ENCODE peak calls at places on chromosomes 6 and 20, in six cellular contexts. One of them, this sample, is unnamed.

GRCh38 chr20:63529861-63530787 is 7.1 kb downstream of the PTK6 start:
- DNase-seq in sigmoid colon: no peak
- DNase-seq in transverse colon: no peak
- DNase-seq in H1: no peak
- DNase-seq in stomach: no peak
- DNase-seq in GM12878: no peak
- DNase-seq in this sample: no peak

GRCh38 chr6:34514593-34515472 is 41.3 kb downstream of the SPDEF start:
- DNase-seq in stomach: no peak
- DNase-seq in GM12878: no peak
- DNase-seq in H1: no peak
- DNase-seq in sigmoid colon: peak; percentile 56
- DNase-seq in transverse colon: no peak
- DNase-seq in this sample: peak; percentile 74

GRCh38 chr6:148869589-148869988 is 122.8 kb downstream of the UST start:
- DNase-seq in transverse colon: no peak
- DNase-seq in H1: no peak
- DNase-seq in stomach: no peak
- DNase-seq in GM12878: no peak
- DNase-seq in sigmoid colon: no peak
- DNase-seq in this sample: no peak

GRCh38 chr6:34238507-34239239 is 2.0 kb downstream of the HMGA1 start:
- DNase-seq in stomach: no peak
- DNase-seq in sigmoid colon: peak; percentile 56
- DNase-seq in H1: no peak
- DNase-seq in transverse colon: no peak
- DNase-seq in GM12878: no peak
- DNase-seq in this sample: peak; percentile 63

GRCh38 chr20:10603971-10604864 is 69.6 kb downstream of the JAG1 start:
- DNase-seq in sigmoid colon: peak; percentile 87
- DNase-seq in H1: no peak
- DNase-seq in stomach: no peak
- DNase-seq in GM12878: no peak
- DNase-seq in transverse colon: peak; percentile 20
- DNase-seq in this sample: no peak

GRCh38 chr20:4726710-4727391 is 5.1 kb downstream of the PRND start:
- DNase-seq in sigmoid colon: no peak
- DNase-seq in H1: no peak
- DNase-seq in transverse colon: peak; percentile 20
- DNase-seq in stomach: no peak
- DNase-seq in GM12878: peak; percentile 24
- DNase-seq in this sample: no peak

GRCh38 chr20:49698477-49698876 is 15.2 kb downstream of the B4GALT5 start:
- DNase-seq in stomach: no peak
- DNase-seq in sigmoid colon: no peak
- DNase-seq in transverse colon: no peak
- DNase-seq in H1: no peak
- DNase-seq in GM12878: no peak
- DNase-seq in this sample: no peak

GRCh38 chr6:121382467-121383121 is 48.3 kb upstream of the TBC1D32 start:
- DNase-seq in stomach: no peak
- DNase-seq in GM12878: no peak
- DNase-seq in transverse colon: peak; percentile 87
- DNase-seq in sigmoid colon: no peak
- DNase-seq in H1: no peak
- DNase-seq in this sample: no peak

GRCh38 chr6:149032318-149032598 is 285.3 kb upstream of the TAB2 start:
- DNase-seq in stomach: no peak
- DNase-seq in H1: no peak
- DNase-seq in GM12878: no peak
- DNase-seq in sigmoid colon: no peak
- DNase-seq in transverse colon: no peak
- DNase-seq in this sample: no peak

GRCh38 chr20:52622086-52622485 is 350.1 kb upstream of the TSHZ2 start:
- DNase-seq in sigmoid colon: no peak
- DNase-seq in H1: no peak
- DNase-seq in transverse colon: no peak
- DNase-seq in stomach: no peak
- DNase-seq in GM12878: no peak
- DNase-seq in this sample: no peak

GRCh38 chr20:48155231-48155630 is 369.9 kb upstream of the SULF2 start:
- DNase-seq in H1: no peak
- DNase-seq in stomach: no peak
- DNase-seq in GM12878: no peak
- DNase-seq in transverse colon: no peak
- DNase-seq in sigmoid colon: no peak
- DNase-seq in this sample: no peak

GRCh38 chr20:57564180-57564802 is 3.4 kb downstream of the PCK1 start:
- DNase-seq in H1: no peak
- DNase-seq in transverse colon: peak; percentile 52
- DNase-seq in stomach: no peak
- DNase-seq in GM12878: no peak
- DNase-seq in sigmoid colon: no peak
- DNase-seq in this sample: no peak

GRCh38 chr6:139569561-139569960 is 195.1 kb upstream of the CITED2 start:
- DNase-seq in H1: no peak
- DNase-seq in stomach: no peak
- DNase-seq in transverse colon: no peak
- DNase-seq in sigmoid colon: no peak
- DNase-seq in GM12878: no peak
- DNase-seq in this sample: no peak

GRCh38 chr20:3612795-3613560 is 50.2 kb downstream of the GFRA4 start:
- DNase-seq in stomach: no peak
- DNase-seq in transverse colon: no peak
- DNase-seq in H1: no peak
- DNase-seq in GM12878: no peak
- DNase-seq in sigmoid colon: no peak
- DNase-seq in this sample: no peak

GRCh38 chr6:167565884-167566491 is 241.1 kb downstream of the TTLL2 start:
- DNase-seq in sigmoid colon: peak; percentile 64
- DNase-seq in GM12878: no peak
- DNase-seq in stomach: no peak
- DNase-seq in H1: no peak
- DNase-seq in transverse colon: no peak
- DNase-seq in this sample: no peak

GRCh38 chr6:7785243-7785941 is 59.5 kb downstream of the BMP6 start:
- DNase-seq in H1: no peak
- DNase-seq in GM12878: no peak
- DNase-seq in transverse colon: no peak
- DNase-seq in sigmoid colon: no peak
- DNase-seq in stomach: no peak
- DNase-seq in this sample: no peak
- TF ChIP-seq POLR2AphosphoS5 in H1: no peak
- TF ChIP-seq POLR2AphosphoS5 in GM12878: no peak
- TF ChIP-seq POLR2AphosphoS5 in transverse colon: peak; percentile 58
- TF ChIP-seq POLR2AphosphoS5 in sigmoid colon: peak; percentile 43
- TF ChIP-seq POLR2AphosphoS5 in stomach: peak; percentile 44
- TF ChIP-seq POLR2AphosphoS5 in this sample: no peak

GRCh38 chr6:14786008-14786407 is 459.9 kb upstream of the JARID2 start:
- DNase-seq in sigmoid colon: no peak
- DNase-seq in H1: no peak
- DNase-seq in stomach: no peak
- DNase-seq in transverse colon: no peak
- DNase-seq in GM12878: no peak
- DNase-seq in this sample: no peak

GRCh38 chr6:14787677-14788076 is 458.2 kb upstream of the JARID2 start:
- DNase-seq in stomach: no peak
- DNase-seq in H1: no peak
- DNase-seq in sigmoid colon: no peak
- DNase-seq in GM12878: no peak
- DNase-seq in transverse colon: no peak
- DNase-seq in this sample: no peak

GRCh38 chr6:14786455-14786854 is 459.4 kb upstream of the JARID2 start:
- DNase-seq in sigmoid colon: no peak
- DNase-seq in transverse colon: no peak
- DNase-seq in H1: no peak
- DNase-seq in GM12878: no peak
- DNase-seq in stomach: no peak
- DNase-seq in this sample: no peak

GRCh38 chr6:14784596-14785360 is 461.1 kb upstream of the JARID2 start:
- DNase-seq in GM12878: no peak
- DNase-seq in H1: peak; percentile 90
- DNase-seq in sigmoid colon: no peak
- DNase-seq in stomach: no peak
- DNase-seq in transverse colon: no peak
- DNase-seq in this sample: no peak

GRCh38 chr6:14787274-14787673 is 458.6 kb upstream of the JARID2 start:
- DNase-seq in sigmoid colon: no peak
- DNase-seq in GM12878: no peak
- DNase-seq in stomach: no peak
- DNase-seq in H1: no peak
- DNase-seq in transverse colon: no peak
- DNase-seq in this sample: no peak
- H3K4me1 ChIP-seq in sigmoid colon: peaks cover 16% of the 10 kb centered on the region
- H3K4me1 ChIP-seq in GM12878: peaks cover 7% of the 10 kb centered on the region
- H3K4me1 ChIP-seq in stomach: peaks cover 12% of the 10 kb centered on the region
- H3K4me1 ChIP-seq in H1: peaks cover 22% of the 10 kb centered on the region
- H3K4me1 ChIP-seq in transverse colon: no peaks in the 10 kb centered on the region
- H3K4me1 ChIP-seq in this sample: peaks cover 7% of the 10 kb centered on the region

GRCh38 chr20:36234771-36235320 is 1.4 kb upstream of the AAR2 start:
- DNase-seq in GM12878: no peak
- DNase-seq in stomach: no peak
- DNase-seq in H1: no peak
- DNase-seq in transverse colon: no peak
- DNase-seq in sigmoid colon: peak; percentile 55
- DNase-seq in this sample: no peak

GRCh38 chr20:36237477-36237876 is 1.2 kb downstream of the AAR2 start:
- DNase-seq in sigmoid colon: peak; percentile 27
- DNase-seq in GM12878: no peak
- DNase-seq in stomach: no peak
- DNase-seq in H1: no peak
- DNase-seq in transverse colon: no peak
- DNase-seq in this sample: no peak

GRCh38 chr20:36236786-36237121 is 476 bp downstream of the AAR2 start:
- DNase-seq in GM12878: no peak
- DNase-seq in stomach: no peak
- DNase-seq in sigmoid colon: peak; percentile 33
- DNase-seq in transverse colon: no peak
- DNase-seq in H1: no peak
- DNase-seq in this sample: no peak

GRCh38 chr20:36238153-36238552 is 1.9 kb downstream of the AAR2 start:
- DNase-seq in sigmoid colon: no peak
- DNase-seq in transverse colon: no peak
- DNase-seq in GM12878: no peak
- DNase-seq in H1: no peak
- DNase-seq in stomach: no peak
- DNase-seq in this sample: no peak

DNA sequence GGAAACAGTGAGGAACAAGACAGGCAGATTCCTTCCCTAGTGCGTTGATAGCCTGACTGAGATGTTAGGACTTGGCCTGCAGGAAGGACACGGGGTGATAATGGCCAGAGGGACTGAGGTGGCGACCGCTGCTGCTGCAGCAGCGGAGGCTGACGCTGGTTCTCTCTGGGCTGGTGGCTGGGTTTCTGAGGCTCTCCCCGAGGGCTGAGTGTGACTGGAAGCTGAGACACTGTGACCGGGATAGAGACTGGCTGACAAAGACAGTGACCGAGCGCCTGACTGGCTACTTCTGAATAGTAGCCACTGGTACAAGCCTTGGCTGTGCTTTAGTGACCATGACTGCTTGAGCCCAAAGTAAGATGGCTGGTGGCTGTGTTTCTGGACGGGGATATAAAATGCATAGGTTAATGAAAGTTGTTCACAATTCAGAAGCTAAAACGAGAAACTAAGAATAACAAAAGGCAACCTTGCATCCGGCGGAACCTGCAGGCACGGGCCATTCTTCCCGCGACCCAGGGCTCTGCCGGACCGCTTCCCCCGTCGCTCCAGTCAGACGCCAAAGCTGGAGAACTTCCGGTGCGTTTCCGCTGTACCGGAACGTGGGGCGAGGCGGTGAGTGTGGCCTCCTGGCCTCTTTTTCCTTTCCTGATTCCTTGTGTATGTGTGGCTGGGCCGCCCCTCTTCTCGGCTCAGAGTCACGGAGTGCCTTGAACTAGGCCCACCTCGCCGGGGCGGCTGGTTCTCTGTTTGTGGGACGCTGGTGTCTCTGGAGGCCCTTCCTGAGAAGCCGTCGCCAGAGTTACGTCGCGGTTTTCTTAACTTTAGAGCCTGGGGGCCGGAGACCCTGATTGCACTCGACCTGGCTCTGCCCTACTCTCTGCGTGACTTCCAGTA is at the start of gene AAR2:
- DNase-seq in stomach: peak; percentile 82
- DNase-seq in sigmoid colon: peak; percentile 87
- DNase-seq in H1: peak; percentile 43
- DNase-seq in transverse colon: peak; percentile 84
- DNase-seq in GM12878: peak; percentile 23
- DNase-seq in this sample: peak; percentile 86
- TF ChIP-seq EP300 in stomach: no peak
- TF ChIP-seq EP300 in sigmoid colon: no peak
- TF ChIP-seq EP300 in H1: no peak
- TF ChIP-seq EP300 in transverse colon: no peak
- TF ChIP-seq EP300 in GM12878: no peak
- TF ChIP-seq EP300 in this sample: no peak

GRCh38 chr20:36549942-36550796 is 8.8 kb downstream of the MYL9 start:
- DNase-seq in transverse colon: no peak
- DNase-seq in sigmoid colon: peak; percentile 78
- DNase-seq in stomach: no peak
- DNase-seq in H1: no peak
- DNase-seq in GM12878: no peak
- DNase-seq in this sample: no peak
- TF ChIP-seq POLR2AphosphoS5 in transverse colon: peak; percentile 15
- TF ChIP-seq POLR2AphosphoS5 in sigmoid colon: no peak
- TF ChIP-seq POLR2AphosphoS5 in stomach: no peak
- TF ChIP-seq POLR2AphosphoS5 in H1: no peak
- TF ChIP-seq POLR2AphosphoS5 in GM12878: no peak
- TF ChIP-seq POLR2AphosphoS5 in this sample: no peak

GRCh38 chr20:19885576-19885956 is 127.5 kb downstream of the RIN2 start:
- DNase-seq in GM12878: no peak
- DNase-seq in transverse colon: no peak
- DNase-seq in H1: no peak
- DNase-seq in stomach: no peak
- DNase-seq in sigmoid colon: no peak
- DNase-seq in this sample: no peak
- H3K4me1 ChIP-seq in GM12878: no peaks in the 10 kb centered on the region
- H3K4me1 ChIP-seq in transverse colon: peaks cover 39% of the 10 kb centered on the region
- H3K4me1 ChIP-seq in H1: no peaks in the 10 kb centered on the region
- H3K4me1 ChIP-seq in stomach: peaks cover 64% of the 10 kb centered on the region
- H3K4me1 ChIP-seq in sigmoid colon: peaks cover 58% of the 10 kb centered on the region
- H3K4me1 ChIP-seq in this sample: peaks cover 61% of the 10 kb centered on the region

GRCh38 chr20:59101956-59102355 is 59.4 kb upstream of the PRELID3B start:
- DNase-seq in transverse colon: no peak
- DNase-seq in stomach: no peak
- DNase-seq in H1: no peak
- DNase-seq in GM12878: no peak
- DNase-seq in sigmoid colon: no peak
- DNase-seq in this sample: no peak
- TF ChIP-seq EP300 in transverse colon: no peak
- TF ChIP-seq EP300 in stomach: no peak
- TF ChIP-seq EP300 in H1: no peak
- TF ChIP-seq EP300 in GM12878: no peak
- TF ChIP-seq EP300 in sigmoid colon: no peak
- TF ChIP-seq EP300 in this sample: no peak

GRCh38 chr6:107061125-107062020 is 33.4 kb downstream of the MTRES1 start:
- DNase-seq in sigmoid colon: no peak
- DNase-seq in stomach: no peak
- DNase-seq in transverse colon: no peak
- DNase-seq in H1: peak; percentile 53
- DNase-seq in GM12878: peak; percentile 45
- DNase-seq in this sample: no peak
- TF ChIP-seq POLR2AphosphoS5 in sigmoid colon: no peak
- TF ChIP-seq POLR2AphosphoS5 in stomach: no peak
- TF ChIP-seq POLR2AphosphoS5 in transverse colon: no peak
- TF ChIP-seq POLR2AphosphoS5 in H1: no peak
- TF ChIP-seq POLR2AphosphoS5 in GM12878: no peak
- TF ChIP-seq POLR2AphosphoS5 in this sample: no peak

This sample was measured in suprapubic skin.